ENCODE peak calls at places on chromosome 19, in four cellular contexts. K, T, N and C are unnamed samples. For H3K4me1, the result is how much of the 10 kb centered on the place peaks cover.

GRCh38 chr19:6088677-6089063 is 21.6 kb downstream of the RFX2 start:
- DNase-seq in T (no peak), N (no peak), K (no peak), C (no peak)

GRCh38 chr19:38717051-38717450 is 27.2 kb downstream of the CAPN12 start:
- DNase-seq in K (no peak), N (no peak), T (no peak), C (no peak)

GRCh38 chr19:19423322-19423721 is 17.8 kb downstream of the GATAD2A start:
- DNase-seq in K (no peak), T (no peak), N (no peak), C (no peak)

GRCh38 chr19:16829822-16830289 is 658 bp downstream of the SIN3B start:
- DNase-seq in T (no peak), K (no peak), N (no peak), C (no peak)

GRCh38 chr19:15527705-15528104 is 19.4 kb downstream of the CYP4F22 start:
- DNase-seq in T (no peak), N (no peak), K (no peak), C (no peak)

GRCh38 chr19:33845498-33845897 is 48.8 kb downstream of the KCTD15 start:
- DNase-seq in K (no peak), T (no peak), N (no peak), C (no peak)

GRCh38 chr19:37959665-37960114 is 52.7 kb downstream of the SIPA1L3 start:
- DNase-seq in T (no peak), N (no peak), K (no peak), C (no peak)

GRCh38 chr19:18589380-18590272 is 1.0 kb downstream of the REX1BD start:
- DNase-seq in K (no peak), T (peak), N (peak), C (peak)

GRCh38 chr19:19372656-19373416 is 32.6 kb upstream of the GATAD2A start:
- DNase-seq in K (no peak), T (peak), N (peak), C (no peak)

GRCh38 chr19:37999309-38000213 is 92.6 kb downstream of the SIPA1L3 start:
- DNase-seq in T (no peak), N (no peak), K (no peak), C (peak)

GRCh38 chr19:32870154-32870573 is 597 bp upstream of the SLC7A9 start:
- DNase-seq in T (no peak), K (no peak), N (no peak), C (no peak)

GRCh38 chr19:53881482-53882390 is at the start of gene PRKCG:
- DNase-seq in T (peak), N (peak), K (no peak), C (no peak)

GRCh38 chr19:37972803-37973202 is 65.8 kb downstream of the SIPA1L3 start:
- DNase-seq in N (no peak), K (no peak), T (no peak), C (peak)

GRCh38 chr19:5338661-5339469 is 1.7 kb downstream of the PTPRS start:
- DNase-seq in T (no peak), N (no peak), K (no peak), C (no peak)

GRCh38 chr19:1336079-1336684 is 47.5 kb upstream of the NDUFS7 start:
- DNase-seq in N (no peak), K (no peak), T (no peak), C (no peak)

GRCh38 chr19:15432018-15432494 is 13.3 kb upstream of the AKAP8L start:
- DNase-seq in K (no peak), T (no peak), N (no peak), C (no peak)

GRCh38 chr19:54299126-54299498 is 13.9 kb downstream of the LILRA5 start:
- DNase-seq in T (no peak), N (no peak), K (no peak), C (peak)

GRCh38 chr19:45177817-45178261 is at the start of gene TRAPPC6A:
- DNase-seq in K (no peak), T (no peak), N (no peak), C (no peak)

GRCh38 chr19:57227461-57227860 is 3.4 kb upstream of the AURKC start:
- DNase-seq in K (no peak), N (no peak), T (no peak), C (no peak)

GRCh38 chr19:11164879-11165406 is 9.4 kb upstream of the SPC24 start:
- DNase-seq in N (peak), K (no peak), T (peak), C (peak)

GRCh38 chr19:13102666-13103584 is at the start of gene LYL1:
- DNase-seq in T (peak), K (no peak), N (peak), C (no peak)

GRCh38 chr19:58307736-58308135 is 2.6 kb downstream of the ERVK3-1 start:
- DNase-seq in T (no peak), N (no peak), K (no peak), C (no peak)

GRCh38 chr19:51147663-51148062 is 5.6 kb downstream of the SIGLEC7 start:
- DNase-seq in N (no peak), K (no peak), T (no peak), C (no peak)

GRCh38 chr19:6718741-6719539 is 1.5 kb downstream of the C3 start:
- DNase-seq in N (peak), K (no peak), T (peak), C (peak)

GRCh38 chr19:19591133-19591825 is 27.2 kb downstream of the PBX4 start:
- DNase-seq in K (no peak), T (peak), N (no peak), C (no peak)

GRCh38 chr19:33052352-33052972 is 12.2 kb downstream of the RHPN2 start:
- DNase-seq in T (no peak), K (no peak), N (no peak), C (no peak)

GRCh38 chr19:29283366-29283765 is 70.4 kb upstream of the UQCRFS1 start:
- DNase-seq in N (no peak), T (no peak), K (no peak), C (no peak)

GRCh38 chr19:7779631-7780486 is 16.8 kb downstream of the CLEC4M start:
- DNase-seq in T (no peak), K (no peak), N (no peak), C (no peak)

GRCh38 chr19:7869910-7870511 is 4.2 kb downstream of the PRR36 start:
- DNase-seq in N (peak), T (no peak), K (no peak), C (no peak)

GRCh38 chr19:52170863-52171320 is 529 bp downstream of the ZNF836 start:
- DNase-seq in K (no peak), T (no peak), N (peak), C (no peak)

GRCh38 chr19:34495416-34495815 is 13.9 kb downstream of the WTIP start:
- DNase-seq in T (no peak), K (no peak), N (no peak), C (no peak)

GRCh38 chr19:58056261-58056660 is 2.8 kb upstream of the ZNF135 start:
- DNase-seq in K (no peak), T (no peak), N (no peak), C (no peak)

GRCh38 chr19:33309826-33310225 is 7.5 kb upstream of the CEBPA start:
- DNase-seq in T (no peak), N (no peak), K (no peak), C (no peak)

GRCh38 chr19:34182125-34182524 is 9.8 kb downstream of the LSM14A start:
- DNase-seq in K (no peak), N (no peak), T (no peak), C (no peak)

GRCh38 chr19:38429055-38429810 is 3.2 kb upstream of the RASGRP4 start:
- DNase-seq in N (no peak), K (no peak), T (no peak), C (no peak)

GRCh38 chr19:11693505-11694499 is 44.9 kb downstream of the ZNF823 start:
- DNase-seq in T (no peak), N (no peak), K (no peak), C (no peak)

GRCh38 chr19:47095707-47096704 is 17.6 kb downstream of the ZC3H4 start:
- DNase-seq in K (no peak), N (peak), T (peak), C (peak)

GRCh38 chr19:29812881-29813275 is 1.1 kb downstream of the CCNE1 start:
- DNase-seq in K (no peak), T (no peak), N (no peak), C (no peak)

GRCh38 chr19:1262687-1263123 is 6.4 kb upstream of the CIRBP start:
- DNase-seq in K (no peak), T (no peak), N (no peak), C (no peak)

GRCh38 chr19:31348416-31349159 is 648 bp downstream of the TSHZ3 start:
- DNase-seq in N (peak), T (no peak), K (no peak), C (no peak)

GRCh38 chr19:40279120-40279551 is 6.0 kb downstream of the AKT2 start:
- DNase-seq in N (peak), T (no peak), K (no peak), C (no peak)

GRCh38 chr19:40277356-40277755 is 7.8 kb downstream of the AKT2 start:
- DNase-seq in K (no peak), N (no peak), T (no peak), C (no peak)

GRCh38 chr19:40279761-40280607 is 5.2 kb downstream of the AKT2 start:
- DNase-seq in K (no peak), N (peak), T (no peak), C (no peak)

GRCh38 chr19:40280608-40281221 is 4.4 kb downstream of the AKT2 start:
- DNase-seq in K (no peak), N (peak), T (peak), C (no peak)

DNA sequence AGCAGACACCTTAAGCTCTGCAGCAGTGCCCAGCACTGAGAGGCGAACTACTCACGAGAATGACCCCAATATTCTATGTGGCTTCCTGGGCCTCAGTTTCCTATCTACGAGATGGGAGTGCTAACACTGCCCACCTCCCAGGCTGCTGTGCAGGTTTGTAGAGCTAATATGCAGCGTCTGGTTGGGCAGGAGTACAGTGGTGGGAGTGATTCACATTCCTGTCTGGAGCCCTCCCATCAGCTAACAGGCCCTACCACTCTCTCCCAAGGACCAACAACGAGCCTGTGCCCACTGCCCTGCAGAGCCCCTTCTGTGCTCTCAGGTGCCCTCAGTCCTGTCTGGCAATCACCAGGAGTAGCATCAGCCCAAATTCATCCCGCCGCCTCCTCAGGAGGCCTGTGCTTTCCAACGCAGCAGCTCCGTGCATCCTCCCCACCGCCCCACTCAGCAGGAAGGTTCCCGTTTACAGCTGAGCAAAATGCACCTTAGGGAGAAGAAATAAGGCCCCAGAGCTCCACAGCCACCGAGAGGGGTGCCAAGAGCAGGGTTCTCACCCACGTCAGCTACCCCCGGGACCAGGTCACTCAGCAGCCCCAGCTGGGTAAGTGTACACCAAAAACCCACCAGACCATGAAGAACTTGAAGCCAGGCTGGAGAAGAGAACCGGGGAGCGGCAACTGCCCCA is 6.6 kb downstream of the AKT2 start:
- DNase-seq in N (peak), K (no peak), T (no peak), C (no peak)
- H3K4me1 ChIP-seq in N (half or more), K (half or more), T (under half), C (half or more)

GRCh38 chr19:35542209-35542608 is 3.2 kb upstream of the TMEM147 start:
- DNase-seq in T (no peak), N (no peak), K (no peak), C (no peak)
- TF ChIP-seq CTCF in T (no peak), N (no peak), K (no peak), C (no peak)

DNA sequence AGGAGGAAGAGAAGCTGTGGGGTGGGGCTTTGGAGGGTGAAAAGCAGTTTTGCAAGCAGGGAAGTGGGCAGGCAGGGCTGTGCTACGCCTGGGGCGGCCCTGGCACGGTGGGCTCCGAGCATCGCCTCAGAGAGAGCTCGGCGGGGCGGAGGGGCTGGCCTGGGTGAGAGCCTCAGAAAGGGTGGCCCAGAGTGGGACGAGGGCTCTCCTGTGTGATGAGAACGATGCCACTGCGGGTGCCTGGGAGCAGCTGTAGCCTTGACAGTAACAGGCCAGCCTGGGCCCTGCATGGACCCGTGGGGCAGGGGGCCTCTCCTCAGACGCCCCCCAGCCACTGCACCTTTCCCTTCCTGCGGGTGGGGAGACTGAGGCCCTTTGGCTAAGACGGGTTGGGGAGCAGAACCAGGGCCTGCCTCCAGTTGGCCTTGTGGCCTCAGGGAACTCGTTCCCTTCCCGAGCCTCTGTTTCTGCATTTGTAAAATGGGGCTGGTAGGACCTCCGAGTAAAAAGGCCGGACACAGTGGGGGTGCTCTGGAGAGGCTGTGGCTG is 27.6 kb downstream of the PIAS4 start:
- DNase-seq in T (no peak), K (no peak), N (no peak), C (no peak)
- H3K4me1 ChIP-seq in T (under half), K (under half), N (under half), C (under half)

GRCh38 chr19:49889038-49889686 is 7.5 kb downstream of the IL4I1 start:
- DNase-seq in T (no peak), N (no peak), K (no peak), C (peak)

GRCh38 chr19:49891393-49891792 is 5.3 kb downstream of the IL4I1 start:
- DNase-seq in K (no peak), T (no peak), N (no peak), C (no peak)

GRCh38 chr19:49892716-49893115 is 4.0 kb downstream of the IL4I1 start:
- DNase-seq in N (no peak), T (no peak), K (no peak), C (no peak)

GRCh38 chr19:49889687-49890348 is 6.9 kb downstream of the IL4I1 start:
- DNase-seq in N (peak), K (no peak), T (peak), C (peak)

DNA sequence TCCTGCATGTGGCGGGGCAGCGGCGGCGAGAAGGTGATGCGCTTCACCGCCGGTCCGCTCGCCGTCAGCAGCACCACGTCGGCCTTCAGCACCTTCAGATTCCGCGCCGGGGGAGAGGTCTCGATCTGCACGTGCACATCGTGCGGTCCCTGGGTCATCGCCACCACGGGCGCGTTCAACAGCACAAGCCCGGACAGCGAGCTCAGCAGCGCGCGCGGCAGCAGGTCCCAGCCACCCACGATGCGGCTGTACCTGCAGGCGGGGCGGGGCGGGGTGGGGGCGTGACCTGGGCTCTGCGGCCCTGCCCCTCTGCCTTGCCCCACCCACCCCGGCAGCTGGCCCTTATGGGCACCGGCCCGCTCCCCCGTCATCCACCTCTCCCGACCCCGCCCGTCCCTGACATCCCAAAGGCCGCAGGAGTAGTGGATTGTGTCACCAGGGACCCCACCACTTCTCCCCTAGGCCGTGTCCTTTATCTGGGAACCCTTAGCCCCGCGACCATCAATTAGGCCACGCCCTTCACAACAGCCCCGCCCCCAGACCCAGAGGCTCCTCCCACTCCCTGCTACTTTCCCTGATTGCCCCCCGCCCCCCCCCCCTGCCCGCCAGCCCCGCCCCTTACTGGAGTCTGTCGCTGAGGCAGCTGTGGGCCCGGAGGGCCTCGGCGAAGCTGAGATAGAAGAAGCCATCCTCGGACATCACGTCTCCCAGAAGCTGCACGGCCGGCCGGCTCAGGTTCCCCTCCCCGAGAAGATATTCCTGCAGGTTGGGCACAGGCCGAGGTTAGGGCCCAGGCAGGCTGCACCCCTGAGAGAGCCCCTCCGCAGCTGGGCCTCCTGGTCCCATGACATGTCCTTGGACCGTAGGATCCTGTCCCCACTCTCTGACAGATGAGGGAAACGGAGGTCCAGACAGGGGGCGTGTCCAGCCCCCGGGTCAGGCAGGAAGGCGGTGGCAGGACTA is 6.1 kb downstream of the IL4I1 start:
- DNase-seq in N (peak), T (no peak), K (no peak), C (no peak)
- TF ChIP-seq CTCF in N (no peak), T (no peak), K (no peak), C (no peak)

GRCh38 chr19:40141546-40141945 is 49.7 kb upstream of the MAP3K10 start:
- DNase-seq in T (peak), N (no peak), K (no peak), C (no peak)

GRCh38 chr19:40144947-40145748 is 46.1 kb upstream of the MAP3K10 start:
- DNase-seq in N (no peak), K (no peak), T (no peak), C (no peak)

GRCh38 chr19:40144151-40144550 is 47.1 kb upstream of the MAP3K10 start:
- DNase-seq in N (no peak), T (no peak), K (no peak), C (no peak)

GRCh38 chr19:40147338-40147692 is 43.9 kb upstream of the MAP3K10 start:
- DNase-seq in K (no peak), N (no peak), T (no peak), C (peak)

GRCh38 chr19:40143612-40144011 is 47.6 kb upstream of the MAP3K10 start:
- DNase-seq in K (no peak), N (no peak), T (no peak), C (no peak)
- H3K4me1 ChIP-seq in K (under half), N (under half), T (under half), C (under half)

DNA sequence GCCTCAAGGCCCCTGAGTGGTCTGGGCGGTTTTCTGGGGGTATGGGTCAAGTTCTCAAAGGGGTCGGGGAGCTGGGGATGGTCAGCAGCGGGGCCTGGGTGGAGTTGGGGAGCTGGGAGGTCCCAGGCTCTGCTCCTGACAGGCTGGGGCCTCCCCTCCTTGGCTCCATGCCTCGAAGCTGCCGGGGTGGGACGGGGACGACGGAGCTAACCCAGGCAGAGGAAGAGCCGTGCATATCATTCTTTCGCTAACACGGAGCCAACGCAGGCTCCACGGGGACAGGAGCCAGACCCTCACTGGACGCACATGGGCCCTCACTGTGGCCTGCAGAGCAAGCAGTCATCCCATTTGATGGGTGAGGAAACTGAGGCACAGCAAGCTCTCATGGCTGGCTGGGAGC is 25.8 kb upstream of the CACTIN start:
- DNase-seq in N (no peak), K (no peak), T (no peak), C (no peak)
- TF ChIP-seq CTCF in N (no peak), K (no peak), T (no peak), C (no peak)

GRCh38 chr19:41905273-41906002 is 22.5 kb downstream of the ARHGEF1 start:
- DNase-seq in N (no peak), K (no peak), T (no peak), C (no peak)

GRCh38 chr19:41906271-41906670 is 22.0 kb downstream of the ERFL start:
- DNase-seq in N (no peak), K (no peak), T (no peak), C (no peak)

GRCh38 chr19:41902594-41902993 is 19.6 kb downstream of the ARHGEF1 start:
- DNase-seq in T (no peak), N (no peak), K (no peak), C (no peak)

GRCh38 chr19:41903161-41903953 is 20.4 kb downstream of the ARHGEF1 start:
- DNase-seq in T (no peak), K (no peak), N (no peak), C (no peak)

GRCh38 chr19:41904118-41904870 is 21.3 kb downstream of the ARHGEF1 start:
- DNase-seq in K (no peak), N (peak), T (peak), C (no peak)
- H3K4me1 ChIP-seq in K (under half), N (under half), T (under half), C (under half)